ENCODE peak calls at places on chromosomes 3 and 15, in eight cellular contexts. One of them, this sample, is unnamed.
A peak's percentile ranks its signal among the peaks of the same experiment; 100 is the strongest.

GRCh38 chr3:172586447-172586846 is 63.2 kb upstream of the TNFSF10 start:
- DNase-seq in breast epithelium: no peak
- DNase-seq in upper lobe of left lung: no peak
- DNase-seq in HCT116: no peak
- DNase-seq in stomach: no peak
- DNase-seq in spleen: no peak
- DNase-seq in suprapubic skin: no peak
- DNase-seq in endothelial cell of umbilical vein: peak; percentile 30
- DNase-seq in this sample: no peak

GRCh38 chr15:79028411-79028964 is 62.1 kb downstream of the RASGRF1 start:
- DNase-seq in stomach: no peak
- DNase-seq in endothelial cell of umbilical vein: peak; percentile 31
- DNase-seq in upper lobe of left lung: no peak
- DNase-seq in breast epithelium: no peak
- DNase-seq in suprapubic skin: no peak
- DNase-seq in spleen: no peak
- DNase-seq in HCT116: peak; percentile 52
- DNase-seq in this sample: no peak

GRCh38 chr15:87631775-87632174 is 624.8 kb downstream of the NTRK3 start:
- DNase-seq in upper lobe of left lung: no peak
- DNase-seq in endothelial cell of umbilical vein: no peak
- DNase-seq in stomach: no peak
- DNase-seq in suprapubic skin: no peak
- DNase-seq in breast epithelium: no peak
- DNase-seq in spleen: no peak
- DNase-seq in HCT116: no peak
- DNase-seq in this sample: no peak

GRCh38 chr3:141401584-141402475 is 33.5 kb downstream of the ZBTB38 start:
- DNase-seq in endothelial cell of umbilical vein: no peak
- DNase-seq in suprapubic skin: no peak
- DNase-seq in stomach: peak; percentile 53
- DNase-seq in spleen: peak; percentile 93
- DNase-seq in HCT116: no peak
- DNase-seq in breast epithelium: no peak
- DNase-seq in upper lobe of left lung: peak; percentile 48
- DNase-seq in this sample: no peak

GRCh38 chr3:131454501-131454900 is 48.3 kb downstream of the MRPL3 start:
- DNase-seq in endothelial cell of umbilical vein: no peak
- DNase-seq in HCT116: no peak
- DNase-seq in spleen: no peak
- DNase-seq in stomach: no peak
- DNase-seq in suprapubic skin: no peak
- DNase-seq in upper lobe of left lung: no peak
- DNase-seq in breast epithelium: no peak
- DNase-seq in this sample: no peak

GRCh38 chr3:161999846-162000245 is 503.2 kb downstream of the OTOL1 start:
- DNase-seq in suprapubic skin: no peak
- DNase-seq in endothelial cell of umbilical vein: no peak
- DNase-seq in breast epithelium: no peak
- DNase-seq in upper lobe of left lung: no peak
- DNase-seq in HCT116: no peak
- DNase-seq in stomach: no peak
- DNase-seq in spleen: no peak
- DNase-seq in this sample: no peak

GRCh38 chr15:28896944-28897343 is 11.2 kb downstream of the APBA2 start:
- DNase-seq in spleen: peak; percentile 8
- DNase-seq in HCT116: no peak
- DNase-seq in stomach: no peak
- DNase-seq in suprapubic skin: no peak
- DNase-seq in upper lobe of left lung: no peak
- DNase-seq in breast epithelium: no peak
- DNase-seq in endothelial cell of umbilical vein: peak; percentile 14
- DNase-seq in this sample: no peak

GRCh38 chr3:112773864-112774263 is 72.8 kb downstream of the CD200R1L start:
- DNase-seq in upper lobe of left lung: no peak
- DNase-seq in spleen: no peak
- DNase-seq in endothelial cell of umbilical vein: no peak
- DNase-seq in suprapubic skin: no peak
- DNase-seq in HCT116: no peak
- DNase-seq in stomach: peak; percentile 46
- DNase-seq in breast epithelium: peak; percentile 26
- DNase-seq in this sample: no peak

GRCh38 chr15:80179025-80179759 is 26.4 kb downstream of the FAH start:
- DNase-seq in HCT116: no peak
- DNase-seq in breast epithelium: no peak
- DNase-seq in suprapubic skin: no peak
- DNase-seq in upper lobe of left lung: no peak
- DNase-seq in endothelial cell of umbilical vein: peak; percentile 91
- DNase-seq in stomach: peak; percentile 34
- DNase-seq in spleen: no peak
- DNase-seq in this sample: no peak

GRCh38 chr3:16200411-16200810 is 25.9 kb downstream of the GALNT15 start:
- DNase-seq in suprapubic skin: no peak
- DNase-seq in stomach: no peak
- DNase-seq in spleen: no peak
- DNase-seq in breast epithelium: no peak
- DNase-seq in HCT116: no peak
- DNase-seq in upper lobe of left lung: no peak
- DNase-seq in endothelial cell of umbilical vein: no peak
- DNase-seq in this sample: no peak

DNA sequence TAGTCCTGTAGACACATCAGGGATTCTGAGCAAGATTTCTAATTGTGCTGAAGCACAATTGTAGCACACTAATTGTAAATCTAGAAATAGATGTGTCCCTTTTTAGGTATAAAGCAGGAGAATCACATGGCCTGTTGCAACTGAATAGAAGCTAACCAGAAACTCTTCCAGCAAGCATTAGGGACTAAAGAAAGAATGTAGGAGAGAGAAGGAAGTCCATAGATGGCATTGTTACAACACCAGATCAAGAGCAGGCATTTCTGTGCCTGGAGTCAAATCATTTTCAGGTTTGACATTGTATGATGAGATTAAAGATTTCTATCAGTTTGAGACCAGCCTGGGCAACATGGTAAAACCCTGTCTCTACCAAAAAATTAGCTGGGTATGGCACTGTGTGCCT is 27.4 kb downstream of the CALML4 start:
- DNase-seq in spleen: no peak
- DNase-seq in upper lobe of left lung: no peak
- DNase-seq in stomach: no peak
- DNase-seq in endothelial cell of umbilical vein: no peak
- DNase-seq in suprapubic skin: no peak
- DNase-seq in HCT116: no peak
- DNase-seq in breast epithelium: no peak
- DNase-seq in this sample: no peak
- TF ChIP-seq POLR2AphosphoS5 in spleen: peak; percentile 9
- TF ChIP-seq POLR2AphosphoS5 in upper lobe of left lung: no peak
- TF ChIP-seq POLR2AphosphoS5 in stomach: no peak
- TF ChIP-seq POLR2AphosphoS5 in endothelial cell of umbilical vein: no peak
- TF ChIP-seq POLR2AphosphoS5 in suprapubic skin: no peak
- TF ChIP-seq POLR2AphosphoS5 in HCT116: no peak
- TF ChIP-seq POLR2AphosphoS5 in breast epithelium: no peak
- TF ChIP-seq POLR2AphosphoS5 in this sample: peak; percentile 43

GRCh38 chr3:159765860-159766294 is 222.8 kb upstream of the IL12A start:
- DNase-seq in breast epithelium: peak; percentile 60
- DNase-seq in upper lobe of left lung: no peak
- DNase-seq in endothelial cell of umbilical vein: no peak
- DNase-seq in stomach: no peak
- DNase-seq in spleen: no peak
- DNase-seq in HCT116: no peak
- DNase-seq in suprapubic skin: no peak
- DNase-seq in this sample: no peak

GRCh38 chr3:159764211-159765024 is 224.2 kb upstream of the IL12A start:
- DNase-seq in spleen: peak; percentile 77
- DNase-seq in upper lobe of left lung: peak; percentile 54
- DNase-seq in HCT116: no peak
- DNase-seq in breast epithelium: peak; percentile 52
- DNase-seq in endothelial cell of umbilical vein: no peak
- DNase-seq in suprapubic skin: no peak
- DNase-seq in stomach: no peak
- DNase-seq in this sample: no peak

GRCh38 chr3:159766563-159767185 is 222.0 kb upstream of the IL12A start:
- DNase-seq in spleen: no peak
- DNase-seq in stomach: no peak
- DNase-seq in upper lobe of left lung: no peak
- DNase-seq in breast epithelium: no peak
- DNase-seq in HCT116: no peak
- DNase-seq in suprapubic skin: no peak
- DNase-seq in endothelial cell of umbilical vein: peak; percentile 55
- DNase-seq in this sample: no peak

GRCh38 chr3:159763466-159764210 is 225.0 kb upstream of the IL12A start:
- DNase-seq in upper lobe of left lung: peak; percentile 74
- DNase-seq in suprapubic skin: no peak
- DNase-seq in HCT116: peak; percentile 71
- DNase-seq in stomach: peak; percentile 62
- DNase-seq in endothelial cell of umbilical vein: peak; percentile 85
- DNase-seq in spleen: peak; percentile 83
- DNase-seq in breast epithelium: no peak
- DNase-seq in this sample: no peak

DNA sequence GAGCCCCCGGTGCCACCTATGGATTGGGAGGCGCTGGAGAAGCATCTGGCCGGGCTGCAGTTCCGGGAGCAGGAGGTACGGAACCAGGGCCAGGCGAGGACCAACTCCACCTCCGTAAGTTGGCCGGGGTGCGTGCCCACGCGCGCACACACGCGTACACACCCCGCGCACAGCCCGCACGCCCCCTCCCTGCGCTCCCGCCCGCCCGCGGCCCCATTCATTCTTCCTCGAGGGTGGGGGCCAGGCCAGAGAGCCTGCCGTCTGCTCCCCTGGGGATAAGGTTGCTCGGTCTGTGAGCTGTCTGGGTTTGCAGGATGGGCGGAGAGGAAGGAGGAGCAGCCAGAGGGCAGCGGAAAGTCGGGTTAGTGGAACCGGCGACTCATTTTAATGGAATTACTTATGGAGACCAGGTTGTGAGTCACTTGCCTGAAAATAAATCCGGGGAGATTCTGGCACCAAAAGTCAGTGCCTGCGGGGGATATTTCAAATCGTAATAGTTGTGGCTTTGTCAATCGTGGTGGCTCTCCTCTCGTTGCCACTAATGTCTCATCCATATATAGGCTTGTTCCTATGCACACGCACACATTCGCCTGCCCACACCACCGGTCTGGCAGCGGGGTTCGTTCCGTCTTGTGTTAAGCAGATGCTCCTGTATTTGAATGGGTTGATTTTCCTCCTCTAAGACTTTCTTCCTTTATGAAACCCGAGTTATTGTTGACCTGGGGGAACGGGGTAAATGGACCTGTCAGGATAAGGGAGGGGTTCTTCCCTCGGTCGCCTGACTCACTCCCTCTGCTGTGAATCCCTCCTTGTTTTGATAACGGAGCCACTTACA is 223.4 kb upstream of the IL12A start:
- DNase-seq in HCT116: peak; percentile 85
- DNase-seq in breast epithelium: peak; percentile 93
- DNase-seq in spleen: no peak
- DNase-seq in suprapubic skin: peak; percentile 81
- DNase-seq in stomach: peak; percentile 41
- DNase-seq in endothelial cell of umbilical vein: peak; percentile 88
- DNase-seq in upper lobe of left lung: peak; percentile 64
- DNase-seq in this sample: no peak
- TF ChIP-seq POLR2A in HCT116: no peak
- TF ChIP-seq POLR2A in breast epithelium: no peak
- TF ChIP-seq POLR2A in spleen: no peak
- TF ChIP-seq POLR2A in suprapubic skin: no peak
- TF ChIP-seq POLR2A in stomach: no peak
- TF ChIP-seq POLR2A in endothelial cell of umbilical vein: peak; percentile 72
- TF ChIP-seq POLR2A in upper lobe of left lung: no peak
- TF ChIP-seq POLR2A in this sample: no peak

GRCh38 chr15:92111756-92112155 is 258.2 kb downstream of the SLCO3A1 start:
- DNase-seq in HCT116: no peak
- DNase-seq in endothelial cell of umbilical vein: no peak
- DNase-seq in breast epithelium: no peak
- DNase-seq in spleen: no peak
- DNase-seq in suprapubic skin: no peak
- DNase-seq in upper lobe of left lung: no peak
- DNase-seq in stomach: no peak
- DNase-seq in this sample: no peak
- H3K36me3 ChIP-seq in HCT116: no peaks in the 10 kb centered on the region
- H3K36me3 ChIP-seq in endothelial cell of umbilical vein: no peaks in the 10 kb centered on the region
- H3K36me3 ChIP-seq in breast epithelium: no peaks in the 10 kb centered on the region
- H3K36me3 ChIP-seq in spleen: peaks cover 46% of the 10 kb centered on the region
- H3K36me3 ChIP-seq in suprapubic skin: peaks cover 6% of the 10 kb centered on the region
- H3K36me3 ChIP-seq in upper lobe of left lung: no peaks in the 10 kb centered on the region
- H3K36me3 ChIP-seq in stomach: no peaks in the 10 kb centered on the region
- H3K36me3 ChIP-seq in this sample: peaks cover 9% of the 10 kb centered on the region

GRCh38 chr3:118987466-118987865 is 47.2 kb downstream of the IGSF11 start:
- DNase-seq in stomach: peak; percentile 69
- DNase-seq in suprapubic skin: no peak
- DNase-seq in breast epithelium: peak; percentile 69
- DNase-seq in upper lobe of left lung: no peak
- DNase-seq in HCT116: no peak
- DNase-seq in spleen: no peak
- DNase-seq in endothelial cell of umbilical vein: no peak
- DNase-seq in this sample: no peak

GRCh38 chr3:118991775-118992174 is 42.9 kb downstream of the IGSF11 start:
- DNase-seq in stomach: peak; percentile 28
- DNase-seq in breast epithelium: no peak
- DNase-seq in endothelial cell of umbilical vein: no peak
- DNase-seq in HCT116: no peak
- DNase-seq in spleen: no peak
- DNase-seq in suprapubic skin: no peak
- DNase-seq in upper lobe of left lung: no peak
- DNase-seq in this sample: no peak

GRCh38 chr3:118986734-118987133 is 47.9 kb downstream of the IGSF11 start:
- DNase-seq in endothelial cell of umbilical vein: no peak
- DNase-seq in breast epithelium: no peak
- DNase-seq in stomach: no peak
- DNase-seq in spleen: no peak
- DNase-seq in suprapubic skin: no peak
- DNase-seq in HCT116: no peak
- DNase-seq in upper lobe of left lung: no peak
- DNase-seq in this sample: no peak

GRCh38 chr3:118988198-118988842 is 46.3 kb downstream of the IGSF11 start:
- DNase-seq in upper lobe of left lung: no peak
- DNase-seq in stomach: no peak
- DNase-seq in breast epithelium: no peak
- DNase-seq in suprapubic skin: no peak
- DNase-seq in HCT116: no peak
- DNase-seq in endothelial cell of umbilical vein: no peak
- DNase-seq in spleen: no peak
- DNase-seq in this sample: no peak

DNA sequence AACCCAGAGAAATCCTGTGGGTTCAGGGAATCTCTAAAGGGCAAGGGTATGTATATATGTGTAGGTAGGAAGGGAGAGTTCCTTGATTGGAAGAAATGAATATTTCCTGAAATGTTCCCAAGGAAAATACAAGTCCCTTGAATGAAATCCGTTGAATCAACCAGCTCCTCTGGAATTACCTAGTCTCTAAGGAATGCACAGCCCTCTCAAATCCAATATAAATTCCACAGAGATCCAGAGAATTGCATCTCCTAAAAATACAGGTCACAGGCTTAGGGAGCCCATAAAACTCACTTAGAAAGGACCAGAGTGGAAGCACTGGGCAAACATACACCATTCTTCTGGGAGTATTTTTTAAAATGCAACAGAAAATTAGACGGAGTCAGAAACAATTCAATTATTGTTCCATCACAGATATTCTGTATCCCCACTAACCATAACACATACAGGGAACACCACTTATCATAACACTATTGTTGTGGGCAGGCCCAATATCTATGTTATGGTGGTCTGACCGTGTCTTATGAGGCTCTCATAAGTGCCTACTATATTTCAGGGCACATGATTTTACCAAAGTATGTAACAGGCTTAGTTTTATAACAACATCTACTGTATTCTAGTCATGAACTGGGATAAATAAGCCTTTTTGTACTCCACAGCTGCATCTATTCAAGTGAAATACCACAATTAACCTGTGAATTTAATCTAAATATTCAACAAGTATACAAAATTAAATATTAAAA is 43.7 kb downstream of the IGSF11 start:
- DNase-seq in upper lobe of left lung: no peak
- DNase-seq in endothelial cell of umbilical vein: no peak
- DNase-seq in breast epithelium: no peak
- DNase-seq in suprapubic skin: no peak
- DNase-seq in HCT116: no peak
- DNase-seq in stomach: no peak
- DNase-seq in spleen: no peak
- DNase-seq in this sample: no peak
- TF ChIP-seq POLR2AphosphoS5 in upper lobe of left lung: no peak
- TF ChIP-seq POLR2AphosphoS5 in endothelial cell of umbilical vein: no peak
- TF ChIP-seq POLR2AphosphoS5 in breast epithelium: no peak
- TF ChIP-seq POLR2AphosphoS5 in suprapubic skin: no peak
- TF ChIP-seq POLR2AphosphoS5 in HCT116: no peak
- TF ChIP-seq POLR2AphosphoS5 in stomach: no peak
- TF ChIP-seq POLR2AphosphoS5 in spleen: no peak
- TF ChIP-seq POLR2AphosphoS5 in this sample: no peak

This sample was measured in esophagus muscularis mucosa.